ENCODE peak calls at places on chromosomes 13 and 19, in nine cellular contexts. One of them, this sample, is unnamed.

GRCh38 chr19:45681391-45682015 is 10.2 kb downstream of the SNRPD2 start:
- DNase-seq in LoVo: peak
- DNase-seq in activated CD4-positive, alpha-beta T cell treated with anti-CD3 and anti-CD28 coated beads, Interleukin-2, amount 50 U/mL, for 24 hours: peak
- DNase-seq in fibroblast of pulmonary artery: peak
- DNase-seq in fibroblast of the conjunctiva: peak
- DNase-seq in brain microvascular endothelial cell: peak
- DNase-seq in mesothelial cell of epicardium: peak
- DNase-seq in GOT3: peak
- DNase-seq in stimulated activated CD4-positive, alpha-beta T cell treated with anti-CD3 and anti-CD28 coated beads, Interleukin-1b, Interleukin-23, amount 100 ng/mL, for 1 hour: peak
- DNase-seq in this sample: peak

GRCh38 chr13:39559838-39560237 is 43.2 kb downstream of the LHFPL6 start:
- DNase-seq in LoVo: no peak
- DNase-seq in activated CD4-positive, alpha-beta T cell treated with anti-CD3 and anti-CD28 coated beads, Interleukin-2, amount 50 U/mL, for 24 hours: no peak
- DNase-seq in fibroblast of pulmonary artery: no peak
- DNase-seq in fibroblast of the conjunctiva: no peak
- DNase-seq in brain microvascular endothelial cell: no peak
- DNase-seq in mesothelial cell of epicardium: no peak
- DNase-seq in GOT3: no peak
- DNase-seq in stimulated activated CD4-positive, alpha-beta T cell treated with anti-CD3 and anti-CD28 coated beads, Interleukin-1b, Interleukin-23, amount 100 ng/mL, for 1 hour: no peak
- DNase-seq in this sample: no peak

GRCh38 chr19:374183-374885 is 29.7 kb upstream of the MIER2 start:
- DNase-seq in LoVo: no peak
- DNase-seq in activated CD4-positive, alpha-beta T cell treated with anti-CD3 and anti-CD28 coated beads, Interleukin-2, amount 50 U/mL, for 24 hours: no peak
- DNase-seq in fibroblast of pulmonary artery: no peak
- DNase-seq in fibroblast of the conjunctiva: no peak
- DNase-seq in brain microvascular endothelial cell: no peak
- DNase-seq in mesothelial cell of epicardium: no peak
- DNase-seq in GOT3: no peak
- DNase-seq in stimulated activated CD4-positive, alpha-beta T cell treated with anti-CD3 and anti-CD28 coated beads, Interleukin-1b, Interleukin-23, amount 100 ng/mL, for 1 hour: no peak
- DNase-seq in this sample: no peak

GRCh38 chr19:14039181-14039580 is 7.6 kb downstream of the IL27RA start:
- DNase-seq in LoVo: no peak
- DNase-seq in activated CD4-positive, alpha-beta T cell treated with anti-CD3 and anti-CD28 coated beads, Interleukin-2, amount 50 U/mL, for 24 hours: no peak
- DNase-seq in fibroblast of pulmonary artery: no peak
- DNase-seq in fibroblast of the conjunctiva: no peak
- DNase-seq in brain microvascular endothelial cell: no peak
- DNase-seq in mesothelial cell of epicardium: no peak
- DNase-seq in GOT3: no peak
- DNase-seq in stimulated activated CD4-positive, alpha-beta T cell treated with anti-CD3 and anti-CD28 coated beads, Interleukin-1b, Interleukin-23, amount 100 ng/mL, for 1 hour: no peak
- DNase-seq in this sample: no peak

GRCh38 chr13:101728615-101729014 is 276.1 kb downstream of the ITGBL1 start:
- DNase-seq in LoVo: no peak
- DNase-seq in activated CD4-positive, alpha-beta T cell treated with anti-CD3 and anti-CD28 coated beads, Interleukin-2, amount 50 U/mL, for 24 hours: no peak
- DNase-seq in fibroblast of pulmonary artery: no peak
- DNase-seq in fibroblast of the conjunctiva: no peak
- DNase-seq in brain microvascular endothelial cell: no peak
- DNase-seq in mesothelial cell of epicardium: no peak
- DNase-seq in GOT3: no peak
- DNase-seq in stimulated activated CD4-positive, alpha-beta T cell treated with anti-CD3 and anti-CD28 coated beads, Interleukin-1b, Interleukin-23, amount 100 ng/mL, for 1 hour: no peak
- DNase-seq in this sample: no peak

GRCh38 chr19:47417746-47418594 is 1.4 kb downstream of the MEIS3 start:
- DNase-seq in LoVo: no peak
- DNase-seq in activated CD4-positive, alpha-beta T cell treated with anti-CD3 and anti-CD28 coated beads, Interleukin-2, amount 50 U/mL, for 24 hours: no peak
- DNase-seq in fibroblast of pulmonary artery: no peak
- DNase-seq in fibroblast of the conjunctiva: no peak
- DNase-seq in brain microvascular endothelial cell: no peak
- DNase-seq in mesothelial cell of epicardium: no peak
- DNase-seq in GOT3: no peak
- DNase-seq in stimulated activated CD4-positive, alpha-beta T cell treated with anti-CD3 and anti-CD28 coated beads, Interleukin-1b, Interleukin-23, amount 100 ng/mL, for 1 hour: no peak
- DNase-seq in this sample: no peak

GRCh38 chr19:2986951-2987491 is 9.7 kb downstream of the TLE6 start:
- DNase-seq in LoVo: no peak
- DNase-seq in activated CD4-positive, alpha-beta T cell treated with anti-CD3 and anti-CD28 coated beads, Interleukin-2, amount 50 U/mL, for 24 hours: no peak
- DNase-seq in fibroblast of pulmonary artery: no peak
- DNase-seq in fibroblast of the conjunctiva: no peak
- DNase-seq in brain microvascular endothelial cell: no peak
- DNase-seq in mesothelial cell of epicardium: no peak
- DNase-seq in GOT3: no peak
- DNase-seq in stimulated activated CD4-positive, alpha-beta T cell treated with anti-CD3 and anti-CD28 coated beads, Interleukin-1b, Interleukin-23, amount 100 ng/mL, for 1 hour: no peak
- DNase-seq in this sample: no peak

GRCh38 chr19:7618366-7618765 is 11.0 kb downstream of the XAB2 start:
- DNase-seq in LoVo: no peak
- DNase-seq in activated CD4-positive, alpha-beta T cell treated with anti-CD3 and anti-CD28 coated beads, Interleukin-2, amount 50 U/mL, for 24 hours: no peak
- DNase-seq in fibroblast of pulmonary artery: no peak
- DNase-seq in fibroblast of the conjunctiva: no peak
- DNase-seq in brain microvascular endothelial cell: no peak
- DNase-seq in mesothelial cell of epicardium: no peak
- DNase-seq in GOT3: no peak
- DNase-seq in stimulated activated CD4-positive, alpha-beta T cell treated with anti-CD3 and anti-CD28 coated beads, Interleukin-1b, Interleukin-23, amount 100 ng/mL, for 1 hour: no peak
- DNase-seq in this sample: no peak

GRCh38 chr13:27106144-27106543 is 65.5 kb downstream of the USP12 start:
- DNase-seq in LoVo: no peak
- DNase-seq in activated CD4-positive, alpha-beta T cell treated with anti-CD3 and anti-CD28 coated beads, Interleukin-2, amount 50 U/mL, for 24 hours: no peak
- DNase-seq in fibroblast of pulmonary artery: no peak
- DNase-seq in fibroblast of the conjunctiva: no peak
- DNase-seq in brain microvascular endothelial cell: no peak
- DNase-seq in mesothelial cell of epicardium: no peak
- DNase-seq in GOT3: no peak
- DNase-seq in stimulated activated CD4-positive, alpha-beta T cell treated with anti-CD3 and anti-CD28 coated beads, Interleukin-1b, Interleukin-23, amount 100 ng/mL, for 1 hour: no peak
- DNase-seq in this sample: no peak

GRCh38 chr13:73273276-73273675 is 214.5 kb downstream of the KLF5 start:
- DNase-seq in LoVo: no peak
- DNase-seq in activated CD4-positive, alpha-beta T cell treated with anti-CD3 and anti-CD28 coated beads, Interleukin-2, amount 50 U/mL, for 24 hours: no peak
- DNase-seq in fibroblast of pulmonary artery: no peak
- DNase-seq in fibroblast of the conjunctiva: no peak
- DNase-seq in brain microvascular endothelial cell: no peak
- DNase-seq in mesothelial cell of epicardium: no peak
- DNase-seq in GOT3: no peak
- DNase-seq in stimulated activated CD4-positive, alpha-beta T cell treated with anti-CD3 and anti-CD28 coated beads, Interleukin-1b, Interleukin-23, amount 100 ng/mL, for 1 hour: no peak
- DNase-seq in this sample: no peak

GRCh38 chr19:38143847-38144246 is 80.2 kb downstream of the DPF1 start:
- DNase-seq in LoVo: no peak
- DNase-seq in activated CD4-positive, alpha-beta T cell treated with anti-CD3 and anti-CD28 coated beads, Interleukin-2, amount 50 U/mL, for 24 hours: no peak
- DNase-seq in fibroblast of pulmonary artery: no peak
- DNase-seq in fibroblast of the conjunctiva: no peak
- DNase-seq in brain microvascular endothelial cell: no peak
- DNase-seq in mesothelial cell of epicardium: no peak
- DNase-seq in GOT3: no peak
- DNase-seq in stimulated activated CD4-positive, alpha-beta T cell treated with anti-CD3 and anti-CD28 coated beads, Interleukin-1b, Interleukin-23, amount 100 ng/mL, for 1 hour: no peak
- DNase-seq in this sample: no peak

GRCh38 chr19:49339364-49340068 is 4.3 kb downstream of the CD37 start:
- DNase-seq in LoVo: peak
- DNase-seq in activated CD4-positive, alpha-beta T cell treated with anti-CD3 and anti-CD28 coated beads, Interleukin-2, amount 50 U/mL, for 24 hours: no peak
- DNase-seq in fibroblast of pulmonary artery: peak
- DNase-seq in fibroblast of the conjunctiva: peak
- DNase-seq in brain microvascular endothelial cell: peak
- DNase-seq in mesothelial cell of epicardium: peak
- DNase-seq in GOT3: no peak
- DNase-seq in stimulated activated CD4-positive, alpha-beta T cell treated with anti-CD3 and anti-CD28 coated beads, Interleukin-1b, Interleukin-23, amount 100 ng/mL, for 1 hour: no peak
- DNase-seq in this sample: peak

GRCh38 chr19:1905863-1906375 is 720 bp downstream of the ADAT3 start:
- DNase-seq in LoVo: no peak
- DNase-seq in activated CD4-positive, alpha-beta T cell treated with anti-CD3 and anti-CD28 coated beads, Interleukin-2, amount 50 U/mL, for 24 hours: no peak
- DNase-seq in fibroblast of pulmonary artery: no peak
- DNase-seq in fibroblast of the conjunctiva: no peak
- DNase-seq in brain microvascular endothelial cell: no peak
- DNase-seq in mesothelial cell of epicardium: no peak
- DNase-seq in GOT3: no peak
- DNase-seq in stimulated activated CD4-positive, alpha-beta T cell treated with anti-CD3 and anti-CD28 coated beads, Interleukin-1b, Interleukin-23, amount 100 ng/mL, for 1 hour: no peak
- DNase-seq in this sample: no peak

GRCh38 chr13:92224052-92224821 is 825.8 kb downstream of the GPC5 start:
- DNase-seq in LoVo: no peak
- DNase-seq in activated CD4-positive, alpha-beta T cell treated with anti-CD3 and anti-CD28 coated beads, Interleukin-2, amount 50 U/mL, for 24 hours: no peak
- DNase-seq in fibroblast of pulmonary artery: peak
- DNase-seq in fibroblast of the conjunctiva: peak
- DNase-seq in brain microvascular endothelial cell: peak
- DNase-seq in mesothelial cell of epicardium: no peak
- DNase-seq in GOT3: no peak
- DNase-seq in stimulated activated CD4-positive, alpha-beta T cell treated with anti-CD3 and anti-CD28 coated beads, Interleukin-1b, Interleukin-23, amount 100 ng/mL, for 1 hour: no peak
- DNase-seq in this sample: no peak

GRCh38 chr13:87244256-87244870 is 426.8 kb upstream of the SLITRK5 start:
- DNase-seq in LoVo: no peak
- DNase-seq in activated CD4-positive, alpha-beta T cell treated with anti-CD3 and anti-CD28 coated beads, Interleukin-2, amount 50 U/mL, for 24 hours: no peak
- DNase-seq in fibroblast of pulmonary artery: no peak
- DNase-seq in fibroblast of the conjunctiva: no peak
- DNase-seq in brain microvascular endothelial cell: no peak
- DNase-seq in mesothelial cell of epicardium: no peak
- DNase-seq in GOT3: no peak
- DNase-seq in stimulated activated CD4-positive, alpha-beta T cell treated with anti-CD3 and anti-CD28 coated beads, Interleukin-1b, Interleukin-23, amount 100 ng/mL, for 1 hour: no peak
- DNase-seq in this sample: no peak

GRCh38 chr13:104137416-104137815 is 1071.2 kb upstream of the SLC10A2 start:
- DNase-seq in LoVo: no peak
- DNase-seq in activated CD4-positive, alpha-beta T cell treated with anti-CD3 and anti-CD28 coated beads, Interleukin-2, amount 50 U/mL, for 24 hours: no peak
- DNase-seq in fibroblast of pulmonary artery: no peak
- DNase-seq in fibroblast of the conjunctiva: no peak
- DNase-seq in brain microvascular endothelial cell: no peak
- DNase-seq in mesothelial cell of epicardium: no peak
- DNase-seq in GOT3: no peak
- DNase-seq in stimulated activated CD4-positive, alpha-beta T cell treated with anti-CD3 and anti-CD28 coated beads, Interleukin-1b, Interleukin-23, amount 100 ng/mL, for 1 hour: no peak
- DNase-seq in this sample: no peak

GRCh38 chr13:112103260-112103843 is 36.4 kb downstream of the SOX1 start:
- DNase-seq in LoVo: no peak
- DNase-seq in activated CD4-positive, alpha-beta T cell treated with anti-CD3 and anti-CD28 coated beads, Interleukin-2, amount 50 U/mL, for 24 hours: no peak
- DNase-seq in fibroblast of pulmonary artery: no peak
- DNase-seq in fibroblast of the conjunctiva: no peak
- DNase-seq in brain microvascular endothelial cell: no peak
- DNase-seq in mesothelial cell of epicardium: no peak
- DNase-seq in GOT3: no peak
- DNase-seq in stimulated activated CD4-positive, alpha-beta T cell treated with anti-CD3 and anti-CD28 coated beads, Interleukin-1b, Interleukin-23, amount 100 ng/mL, for 1 hour: no peak
- DNase-seq in this sample: no peak

GRCh38 chr13:83879431-83880171 is 2.7 kb downstream of the SLITRK1 start:
- DNase-seq in LoVo: no peak
- DNase-seq in activated CD4-positive, alpha-beta T cell treated with anti-CD3 and anti-CD28 coated beads, Interleukin-2, amount 50 U/mL, for 24 hours: no peak
- DNase-seq in fibroblast of pulmonary artery: no peak
- DNase-seq in fibroblast of the conjunctiva: no peak
- DNase-seq in brain microvascular endothelial cell: no peak
- DNase-seq in mesothelial cell of epicardium: no peak
- DNase-seq in GOT3: no peak
- DNase-seq in stimulated activated CD4-positive, alpha-beta T cell treated with anti-CD3 and anti-CD28 coated beads, Interleukin-1b, Interleukin-23, amount 100 ng/mL, for 1 hour: no peak
- DNase-seq in this sample: no peak

GRCh38 chr13:93963266-93964131 is 516.0 kb downstream of the DCT start:
- DNase-seq in LoVo: no peak
- DNase-seq in activated CD4-positive, alpha-beta T cell treated with anti-CD3 and anti-CD28 coated beads, Interleukin-2, amount 50 U/mL, for 24 hours: no peak
- DNase-seq in fibroblast of pulmonary artery: peak
- DNase-seq in fibroblast of the conjunctiva: peak
- DNase-seq in brain microvascular endothelial cell: peak
- DNase-seq in mesothelial cell of epicardium: no peak
- DNase-seq in GOT3: no peak
- DNase-seq in stimulated activated CD4-positive, alpha-beta T cell treated with anti-CD3 and anti-CD28 coated beads, Interleukin-1b, Interleukin-23, amount 100 ng/mL, for 1 hour: no peak
- DNase-seq in this sample: no peak

GRCh38 chr13:99996177-99996705 is 14.7 kb downstream of the ZIC2 start:
- DNase-seq in LoVo: no peak
- DNase-seq in activated CD4-positive, alpha-beta T cell treated with anti-CD3 and anti-CD28 coated beads, Interleukin-2, amount 50 U/mL, for 24 hours: no peak
- DNase-seq in fibroblast of pulmonary artery: peak
- DNase-seq in fibroblast of the conjunctiva: no peak
- DNase-seq in brain microvascular endothelial cell: no peak
- DNase-seq in mesothelial cell of epicardium: no peak
- DNase-seq in GOT3: no peak
- DNase-seq in stimulated activated CD4-positive, alpha-beta T cell treated with anti-CD3 and anti-CD28 coated beads, Interleukin-1b, Interleukin-23, amount 100 ng/mL, for 1 hour: no peak
- DNase-seq in this sample: no peak

GRCh38 chr13:41056194-41056593 is 5.1 kb upstream of the WBP4 start:
- DNase-seq in LoVo: no peak
- DNase-seq in activated CD4-positive, alpha-beta T cell treated with anti-CD3 and anti-CD28 coated beads, Interleukin-2, amount 50 U/mL, for 24 hours: no peak
- DNase-seq in fibroblast of pulmonary artery: no peak
- DNase-seq in fibroblast of the conjunctiva: no peak
- DNase-seq in brain microvascular endothelial cell: no peak
- DNase-seq in mesothelial cell of epicardium: no peak
- DNase-seq in GOT3: no peak
- DNase-seq in stimulated activated CD4-positive, alpha-beta T cell treated with anti-CD3 and anti-CD28 coated beads, Interleukin-1b, Interleukin-23, amount 100 ng/mL, for 1 hour: no peak
- DNase-seq in this sample: no peak

GRCh38 chr19:49151339-49152217 is 3.6 kb downstream of the HRC start:
- DNase-seq in LoVo: peak
- DNase-seq in activated CD4-positive, alpha-beta T cell treated with anti-CD3 and anti-CD28 coated beads, Interleukin-2, amount 50 U/mL, for 24 hours: no peak
- DNase-seq in fibroblast of pulmonary artery: peak
- DNase-seq in fibroblast of the conjunctiva: no peak
- DNase-seq in brain microvascular endothelial cell: no peak
- DNase-seq in mesothelial cell of epicardium: no peak
- DNase-seq in GOT3: no peak
- DNase-seq in stimulated activated CD4-positive, alpha-beta T cell treated with anti-CD3 and anti-CD28 coated beads, Interleukin-1b, Interleukin-23, amount 100 ng/mL, for 1 hour: no peak
- DNase-seq in this sample: peak

GRCh38 chr13:62085832-62086231 is 670.2 kb upstream of the PCDH20 start:
- DNase-seq in LoVo: no peak
- DNase-seq in activated CD4-positive, alpha-beta T cell treated with anti-CD3 and anti-CD28 coated beads, Interleukin-2, amount 50 U/mL, for 24 hours: no peak
- DNase-seq in fibroblast of pulmonary artery: no peak
- DNase-seq in fibroblast of the conjunctiva: no peak
- DNase-seq in brain microvascular endothelial cell: no peak
- DNase-seq in mesothelial cell of epicardium: no peak
- DNase-seq in GOT3: no peak
- DNase-seq in stimulated activated CD4-positive, alpha-beta T cell treated with anti-CD3 and anti-CD28 coated beads, Interleukin-1b, Interleukin-23, amount 100 ng/mL, for 1 hour: no peak
- DNase-seq in this sample: no peak

GRCh38 chr13:23372264-23372905 is 61.1 kb downstream of the SACS start:
- DNase-seq in LoVo: no peak
- DNase-seq in activated CD4-positive, alpha-beta T cell treated with anti-CD3 and anti-CD28 coated beads, Interleukin-2, amount 50 U/mL, for 24 hours: no peak
- DNase-seq in fibroblast of pulmonary artery: peak
- DNase-seq in fibroblast of the conjunctiva: no peak
- DNase-seq in brain microvascular endothelial cell: peak
- DNase-seq in mesothelial cell of epicardium: no peak
- DNase-seq in GOT3: no peak
- DNase-seq in stimulated activated CD4-positive, alpha-beta T cell treated with anti-CD3 and anti-CD28 coated beads, Interleukin-1b, Interleukin-23, amount 100 ng/mL, for 1 hour: no peak
- DNase-seq in this sample: no peak

GRCh38 chr19:29548483-29549085 is 22.8 kb downstream of the VSTM2B start:
- DNase-seq in LoVo: no peak
- DNase-seq in activated CD4-positive, alpha-beta T cell treated with anti-CD3 and anti-CD28 coated beads, Interleukin-2, amount 50 U/mL, for 24 hours: no peak
- DNase-seq in fibroblast of pulmonary artery: no peak
- DNase-seq in fibroblast of the conjunctiva: no peak
- DNase-seq in brain microvascular endothelial cell: no peak
- DNase-seq in mesothelial cell of epicardium: no peak
- DNase-seq in GOT3: no peak
- DNase-seq in stimulated activated CD4-positive, alpha-beta T cell treated with anti-CD3 and anti-CD28 coated beads, Interleukin-1b, Interleukin-23, amount 100 ng/mL, for 1 hour: no peak
- DNase-seq in this sample: peak

GRCh38 chr13:113418722-113419049 is 34.6 kb downstream of the ADPRHL1 start:
- DNase-seq in LoVo: no peak
- DNase-seq in activated CD4-positive, alpha-beta T cell treated with anti-CD3 and anti-CD28 coated beads, Interleukin-2, amount 50 U/mL, for 24 hours: no peak
- DNase-seq in fibroblast of pulmonary artery: no peak
- DNase-seq in fibroblast of the conjunctiva: no peak
- DNase-seq in brain microvascular endothelial cell: no peak
- DNase-seq in mesothelial cell of epicardium: no peak
- DNase-seq in GOT3: no peak
- DNase-seq in stimulated activated CD4-positive, alpha-beta T cell treated with anti-CD3 and anti-CD28 coated beads, Interleukin-1b, Interleukin-23, amount 100 ng/mL, for 1 hour: no peak
- DNase-seq in this sample: no peak

GRCh38 chr13:111184685-111185401 is 69.7 kb downstream of the ARHGEF7 start:
- DNase-seq in LoVo: no peak
- DNase-seq in activated CD4-positive, alpha-beta T cell treated with anti-CD3 and anti-CD28 coated beads, Interleukin-2, amount 50 U/mL, for 24 hours: no peak
- DNase-seq in fibroblast of pulmonary artery: no peak
- DNase-seq in fibroblast of the conjunctiva: no peak
- DNase-seq in brain microvascular endothelial cell: peak
- DNase-seq in mesothelial cell of epicardium: no peak
- DNase-seq in GOT3: no peak
- DNase-seq in stimulated activated CD4-positive, alpha-beta T cell treated with anti-CD3 and anti-CD28 coated beads, Interleukin-1b, Interleukin-23, amount 100 ng/mL, for 1 hour: no peak
- DNase-seq in this sample: no peak

GRCh38 chr19:2722541-2723344 is 1.6 kb upstream of the DIRAS1 start:
- DNase-seq in LoVo: no peak
- DNase-seq in activated CD4-positive, alpha-beta T cell treated with anti-CD3 and anti-CD28 coated beads, Interleukin-2, amount 50 U/mL, for 24 hours: no peak
- DNase-seq in fibroblast of pulmonary artery: peak
- DNase-seq in fibroblast of the conjunctiva: peak
- DNase-seq in brain microvascular endothelial cell: peak
- DNase-seq in mesothelial cell of epicardium: no peak
- DNase-seq in GOT3: peak
- DNase-seq in stimulated activated CD4-positive, alpha-beta T cell treated with anti-CD3 and anti-CD28 coated beads, Interleukin-1b, Interleukin-23, amount 100 ng/mL, for 1 hour: no peak
- DNase-seq in this sample: no peak

GRCh38 chr13:48985751-48986150 is 10.0 kb downstream of the FNDC3A start:
- DNase-seq in LoVo: no peak
- DNase-seq in activated CD4-positive, alpha-beta T cell treated with anti-CD3 and anti-CD28 coated beads, Interleukin-2, amount 50 U/mL, for 24 hours: no peak
- DNase-seq in fibroblast of pulmonary artery: no peak
- DNase-seq in fibroblast of the conjunctiva: no peak
- DNase-seq in brain microvascular endothelial cell: no peak
- DNase-seq in mesothelial cell of epicardium: no peak
- DNase-seq in GOT3: no peak
- DNase-seq in stimulated activated CD4-positive, alpha-beta T cell treated with anti-CD3 and anti-CD28 coated beads, Interleukin-1b, Interleukin-23, amount 100 ng/mL, for 1 hour: no peak
- DNase-seq in this sample: no peak

GRCh38 chr19:50669319-50670101 is 20.3 kb downstream of the C19orf81 start:
- DNase-seq in LoVo: peak
- DNase-seq in activated CD4-positive, alpha-beta T cell treated with anti-CD3 and anti-CD28 coated beads, Interleukin-2, amount 50 U/mL, for 24 hours: peak
- DNase-seq in fibroblast of pulmonary artery: peak
- DNase-seq in fibroblast of the conjunctiva: no peak
- DNase-seq in brain microvascular endothelial cell: no peak
- DNase-seq in mesothelial cell of epicardium: no peak
- DNase-seq in GOT3: no peak
- DNase-seq in stimulated activated CD4-positive, alpha-beta T cell treated with anti-CD3 and anti-CD28 coated beads, Interleukin-1b, Interleukin-23, amount 100 ng/mL, for 1 hour: no peak
- DNase-seq in this sample: no peak

GRCh38 chr13:20412761-20413355 is 112.8 kb downstream of the CRYL1 start:
- DNase-seq in LoVo: no peak
- DNase-seq in activated CD4-positive, alpha-beta T cell treated with anti-CD3 and anti-CD28 coated beads, Interleukin-2, amount 50 U/mL, for 24 hours: no peak
- DNase-seq in fibroblast of pulmonary artery: no peak
- DNase-seq in fibroblast of the conjunctiva: no peak
- DNase-seq in brain microvascular endothelial cell: no peak
- DNase-seq in mesothelial cell of epicardium: no peak
- DNase-seq in GOT3: no peak
- DNase-seq in stimulated activated CD4-positive, alpha-beta T cell treated with anti-CD3 and anti-CD28 coated beads, Interleukin-1b, Interleukin-23, amount 100 ng/mL, for 1 hour: no peak
- DNase-seq in this sample: no peak